ENCODE peak calls at places on chromosomes 1 and 21, in five cellular contexts. A, B, P, V and E are unnamed samples.

GRCh38 chr1:154179951-154180687 is 11.8 kb downstream of the TPM3 start:
- DNase-seq in A (no peak), B (peak), P (no peak), V (no peak), E (peak)

GRCh38 chr1:54105736-54106269 is 47.0 kb downstream of the CDCP2 start:
- DNase-seq in A (no peak), B (no peak), P (no peak), V (no peak), E (no peak)

GRCh38 chr1:72397786-72398185 is 115.4 kb upstream of the NEGR1 start:
- DNase-seq in A (no peak), B (no peak), P (peak), V (peak), E (peak)

GRCh38 chr21:26267389-26267788 is 96.8 kb upstream of the APP start:
- DNase-seq in A (no peak), B (no peak), P (no peak), V (no peak), E (no peak)

GRCh38 chr1:200473698-200474371 is 64.0 kb upstream of the ZNF281 start:
- DNase-seq in A (no peak), B (no peak), P (no peak), V (no peak), E (no peak)

GRCh38 chr21:39568380-39568779 is 44.4 kb upstream of the B3GALT5 start:
- DNase-seq in A (no peak), B (no peak), P (no peak), V (no peak), E (no peak)

GRCh38 chr1:95509989-95510388 is 276.0 kb downstream of the RWDD3 start:
- DNase-seq in A (no peak), B (no peak), P (no peak), V (no peak), E (no peak)

GRCh38 chr1:166839600-166840308 is 479 bp downstream of the POGK start:
- DNase-seq in A (peak), B (peak), P (peak), V (peak), E (peak)

GRCh38 chr1:108057536-108057935 is 92.6 kb upstream of the VAV3 start:
- DNase-seq in A (no peak), B (peak), P (no peak), V (no peak), E (peak)

GRCh38 chr21:40976198-40977114 is 129.5 kb upstream of the DSCAM start:
- DNase-seq in A (no peak), B (peak), P (no peak), V (no peak), E (peak)

GRCh38 chr1:17167783-17168479 is 37.0 kb upstream of the PADI1 start:
- DNase-seq in A (no peak), B (no peak), P (peak), V (no peak), E (no peak)

GRCh38 chr21:33755354-33755753 is 113.1 kb downstream of the ITSN1 start:
- DNase-seq in A (no peak), B (no peak), P (no peak), V (no peak), E (no peak)

GRCh38 chr1:25568834-25569598 is 25.6 kb downstream of the LDLRAP1 start:
- DNase-seq in A (no peak), B (no peak), P (peak), V (no peak), E (peak)

GRCh38 chr1:11645670-11646265 is 8.5 kb downstream of the FBXO2 start:
- DNase-seq in A (peak), B (peak), P (peak), V (peak), E (peak)

GRCh38 chr1:32341186-32341757 is 5.2 kb upstream of the MARCKSL1 start:
- DNase-seq in A (no peak), B (no peak), P (no peak), V (no peak), E (no peak)

GRCh38 chr1:116927049-116927798 is 17.5 kb downstream of the PTGFRN start:
- DNase-seq in A (no peak), B (no peak), P (no peak), V (no peak), E (no peak)

GRCh38 chr1:78519446-78519845 is 28.7 kb downstream of the PTGFR start:
- DNase-seq in A (no peak), B (no peak), P (peak), V (no peak), E (no peak)

GRCh38 chr1:2098839-2099785 is 48.9 kb downstream of the PRKCZ start:
- DNase-seq in A (no peak), B (no peak), P (no peak), V (no peak), E (no peak)

GRCh38 chr1:29639741-29640427 is 403.6 kb downstream of the PTPRU start:
- DNase-seq in A (no peak), B (no peak), P (peak), V (no peak), E (no peak)

GRCh38 chr1:48947761-48948537 is 171.3 kb upstream of the BEND5 start:
- DNase-seq in A (no peak), B (no peak), P (no peak), V (peak), E (no peak)

GRCh38 chr1:88998716-88999115 is 6.3 kb upstream of the KYAT3 start:
- DNase-seq in A (no peak), B (peak), P (peak), V (peak), E (peak)

GRCh38 chr1:43134068-43134467 is 38.0 kb downstream of the EBNA1BP2 start:
- DNase-seq in A (no peak), B (no peak), P (no peak), V (no peak), E (no peak)

GRCh38 chr1:154943649-154944421 is 7.3 kb upstream of the PMVK start:
- DNase-seq in A (no peak), B (peak), P (no peak), V (peak), E (peak)

GRCh38 chr1:47449702-47450552 is 12.1 kb downstream of the FOXD2 start:
- DNase-seq in A (no peak), B (peak), P (no peak), V (no peak), E (no peak)

GRCh38 chr1:214453109-214453722 is 98.2 kb downstream of the PTPN14 start:
- DNase-seq in A (no peak), B (no peak), P (peak), V (no peak), E (no peak)

GRCh38 chr1:213136190-213136917 is 85.3 kb downstream of the RPS6KC1 start:
- DNase-seq in A (no peak), B (no peak), P (no peak), V (no peak), E (no peak)

GRCh38 chr21:46124926-46125845 is 27.3 kb downstream of the COL6A2 start:
- DNase-seq in A (no peak), B (no peak), P (no peak), V (no peak), E (no peak)

GRCh38 chr1:232385221-232385620 is 244.7 kb downstream of the SIPA1L2 start:
- DNase-seq in A (no peak), B (no peak), P (peak), V (no peak), E (peak)

GRCh38 chr21:40383951-40384350 is 463.0 kb downstream of the DSCAM start:
- DNase-seq in A (no peak), B (no peak), P (no peak), V (no peak), E (no peak)

GRCh38 chr1:150187560-150187931 is 37.8 kb downstream of the PLEKHO1 start:
- DNase-seq in A (no peak), B (no peak), P (no peak), V (no peak), E (peak)

GRCh38 chr1:206578115-206578935 is 33.9 kb downstream of the EIF2D start:
- DNase-seq in A (no peak), B (no peak), P (peak), V (no peak), E (no peak)

GRCh38 chr21:44000360-44000759 is 11.7 kb upstream of the TRAPPC10 start:
- DNase-seq in A (no peak), B (no peak), P (no peak), V (no peak), E (no peak)

GRCh38 chr1:21268281-21269239 is 21.7 kb downstream of the ECE1 start:
- DNase-seq in A (no peak), B (no peak), P (no peak), V (no peak), E (no peak)

GRCh38 chr1:29853716-29854330 is 617.5 kb downstream of the PTPRU start:
- DNase-seq in A (no peak), B (no peak), P (no peak), V (no peak), E (no peak)

GRCh38 chr1:68065766-68066165 is 15.3 kb upstream of the DIRAS3 start:
- DNase-seq in A (no peak), B (no peak), P (no peak), V (no peak), E (no peak)

GRCh38 chr1:8962812-8963669 is 17.4 kb downstream of the CA6 start:
- DNase-seq in A (peak), B (peak), P (peak), V (peak), E (peak)

GRCh38 chr21:40466893-40467483 is 380.0 kb downstream of the DSCAM start:
- DNase-seq in A (no peak), B (peak), P (peak), V (peak), E (peak)